ENCODE peak calls at places on chromosomes 6 and 20, in eight cellular contexts. One of them, this sample, is unnamed.

GRCh38 chr6:100464162-100464851 is 414 bp downstream of the SIM1 start:
- DNase-seq in ovary: no peak
- DNase-seq in brain microvascular endothelial cell: no peak
- DNase-seq in CD4-positive, alpha-beta T cell: no peak
- DNase-seq in progenitor cell of endocrine pancreas: no peak
- DNase-seq in thyroid gland: no peak
- DNase-seq in GM06990: no peak
- DNase-seq in AG04450: no peak
- DNase-seq in this sample: no peak

GRCh38 chr6:56816393-56816792 is 138.5 kb upstream of the BEND6 start:
- DNase-seq in ovary: no peak
- DNase-seq in GM06990: no peak
- DNase-seq in AG04450: no peak
- DNase-seq in CD4-positive, alpha-beta T cell: no peak
- DNase-seq in progenitor cell of endocrine pancreas: no peak
- DNase-seq in thyroid gland: no peak
- DNase-seq in brain microvascular endothelial cell: no peak
- DNase-seq in this sample: no peak

GRCh38 chr20:48406462-48407235 is 421.1 kb downstream of the PREX1 start:
- DNase-seq in progenitor cell of endocrine pancreas: no peak
- DNase-seq in CD4-positive, alpha-beta T cell: no peak
- DNase-seq in GM06990: no peak
- DNase-seq in AG04450: no peak
- DNase-seq in thyroid gland: no peak
- DNase-seq in brain microvascular endothelial cell: no peak
- DNase-seq in ovary: no peak
- DNase-seq in this sample: no peak

GRCh38 chr20:56964886-56965285 is 301.6 kb downstream of the BMP7 start:
- DNase-seq in CD4-positive, alpha-beta T cell: no peak
- DNase-seq in GM06990: no peak
- DNase-seq in thyroid gland: no peak
- DNase-seq in progenitor cell of endocrine pancreas: no peak
- DNase-seq in AG04450: no peak
- DNase-seq in ovary: no peak
- DNase-seq in brain microvascular endothelial cell: no peak
- DNase-seq in this sample: no peak

GRCh38 chr20:58614984-58615760 is 35.9 kb upstream of the STX16 start:
- DNase-seq in GM06990: no peak
- DNase-seq in AG04450: no peak
- DNase-seq in thyroid gland: no peak
- DNase-seq in CD4-positive, alpha-beta T cell: no peak
- DNase-seq in progenitor cell of endocrine pancreas: no peak
- DNase-seq in brain microvascular endothelial cell: no peak
- DNase-seq in ovary: no peak
- DNase-seq in this sample: no peak

GRCh38 chr6:14713008-14713452 is 532.8 kb upstream of the JARID2 start:
- DNase-seq in progenitor cell of endocrine pancreas: no peak
- DNase-seq in ovary: peak
- DNase-seq in brain microvascular endothelial cell: peak
- DNase-seq in AG04450: no peak
- DNase-seq in CD4-positive, alpha-beta T cell: no peak
- DNase-seq in GM06990: no peak
- DNase-seq in thyroid gland: no peak
- DNase-seq in this sample: no peak

GRCh38 chr6:53960311-53960710 is 150.9 kb upstream of the MLIP start:
- DNase-seq in thyroid gland: no peak
- DNase-seq in CD4-positive, alpha-beta T cell: no peak
- DNase-seq in ovary: no peak
- DNase-seq in AG04450: peak
- DNase-seq in progenitor cell of endocrine pancreas: no peak
- DNase-seq in brain microvascular endothelial cell: no peak
- DNase-seq in GM06990: no peak
- DNase-seq in this sample: no peak

GRCh38 chr20:48995599-48995998 is 50.5 kb upstream of the CSE1L start:
- DNase-seq in AG04450: no peak
- DNase-seq in brain microvascular endothelial cell: no peak
- DNase-seq in thyroid gland: peak
- DNase-seq in CD4-positive, alpha-beta T cell: no peak
- DNase-seq in GM06990: no peak
- DNase-seq in ovary: no peak
- DNase-seq in progenitor cell of endocrine pancreas: no peak
- DNase-seq in this sample: no peak

GRCh38 chr20:57329608-57330221 is at the start of gene SPO11:
- DNase-seq in ovary: no peak
- DNase-seq in CD4-positive, alpha-beta T cell: no peak
- DNase-seq in progenitor cell of endocrine pancreas: no peak
- DNase-seq in AG04450: no peak
- DNase-seq in thyroid gland: no peak
- DNase-seq in brain microvascular endothelial cell: no peak
- DNase-seq in GM06990: no peak
- DNase-seq in this sample: no peak

GRCh38 chr20:37218431-37218830 is 39.1 kb upstream of the MROH8 start:
- DNase-seq in brain microvascular endothelial cell: no peak
- DNase-seq in GM06990: no peak
- DNase-seq in CD4-positive, alpha-beta T cell: no peak
- DNase-seq in progenitor cell of endocrine pancreas: no peak
- DNase-seq in ovary: no peak
- DNase-seq in thyroid gland: no peak
- DNase-seq in AG04450: no peak
- DNase-seq in this sample: no peak

GRCh38 chr20:17786221-17786718 is 86.5 kb downstream of the BANF2 start:
- DNase-seq in ovary: peak
- DNase-seq in progenitor cell of endocrine pancreas: no peak
- DNase-seq in AG04450: peak
- DNase-seq in GM06990: no peak
- DNase-seq in brain microvascular endothelial cell: peak
- DNase-seq in thyroid gland: no peak
- DNase-seq in CD4-positive, alpha-beta T cell: no peak
- DNase-seq in this sample: no peak

GRCh38 chr6:116419069-116419468 is 42.1 kb upstream of the CALHM6 start:
- DNase-seq in CD4-positive, alpha-beta T cell: no peak
- DNase-seq in brain microvascular endothelial cell: no peak
- DNase-seq in ovary: no peak
- DNase-seq in GM06990: no peak
- DNase-seq in thyroid gland: no peak
- DNase-seq in progenitor cell of endocrine pancreas: no peak
- DNase-seq in AG04450: no peak
- DNase-seq in this sample: no peak

GRCh38 chr6:3984494-3984893 is 94.4 kb downstream of the FAM217A start:
- DNase-seq in brain microvascular endothelial cell: no peak
- DNase-seq in ovary: no peak
- DNase-seq in GM06990: no peak
- DNase-seq in progenitor cell of endocrine pancreas: no peak
- DNase-seq in thyroid gland: no peak
- DNase-seq in CD4-positive, alpha-beta T cell: no peak
- DNase-seq in AG04450: no peak
- DNase-seq in this sample: no peak

GRCh38 chr6:33323623-33323948 is 6.0 kb upstream of the ZBTB22 start:
- DNase-seq in progenitor cell of endocrine pancreas: no peak
- DNase-seq in CD4-positive, alpha-beta T cell: no peak
- DNase-seq in GM06990: no peak
- DNase-seq in thyroid gland: no peak
- DNase-seq in ovary: peak
- DNase-seq in brain microvascular endothelial cell: no peak
- DNase-seq in AG04450: no peak
- DNase-seq in this sample: no peak

GRCh38 chr20:6579824-6580223 is 187.7 kb upstream of the BMP2 start:
- DNase-seq in GM06990: no peak
- DNase-seq in CD4-positive, alpha-beta T cell: no peak
- DNase-seq in thyroid gland: no peak
- DNase-seq in AG04450: no peak
- DNase-seq in ovary: no peak
- DNase-seq in progenitor cell of endocrine pancreas: no peak
- DNase-seq in brain microvascular endothelial cell: no peak
- DNase-seq in this sample: no peak

GRCh38 chr6:551405-551804 is 105.5 kb downstream of the HUS1B start:
- DNase-seq in GM06990: no peak
- DNase-seq in ovary: no peak
- DNase-seq in thyroid gland: no peak
- DNase-seq in AG04450: no peak
- DNase-seq in brain microvascular endothelial cell: peak
- DNase-seq in CD4-positive, alpha-beta T cell: no peak
- DNase-seq in progenitor cell of endocrine pancreas: no peak
- DNase-seq in this sample: no peak
- TF ChIP-seq CTCF in GM06990: peak
- TF ChIP-seq CTCF in ovary: no peak
- TF ChIP-seq CTCF in thyroid gland: no peak
- TF ChIP-seq CTCF in AG04450: peak
- TF ChIP-seq CTCF in brain microvascular endothelial cell: peak
- TF ChIP-seq CTCF in CD4-positive, alpha-beta T cell: peak
- TF ChIP-seq CTCF in progenitor cell of endocrine pancreas: no peak
- TF ChIP-seq CTCF in this sample: no peak

DNA sequence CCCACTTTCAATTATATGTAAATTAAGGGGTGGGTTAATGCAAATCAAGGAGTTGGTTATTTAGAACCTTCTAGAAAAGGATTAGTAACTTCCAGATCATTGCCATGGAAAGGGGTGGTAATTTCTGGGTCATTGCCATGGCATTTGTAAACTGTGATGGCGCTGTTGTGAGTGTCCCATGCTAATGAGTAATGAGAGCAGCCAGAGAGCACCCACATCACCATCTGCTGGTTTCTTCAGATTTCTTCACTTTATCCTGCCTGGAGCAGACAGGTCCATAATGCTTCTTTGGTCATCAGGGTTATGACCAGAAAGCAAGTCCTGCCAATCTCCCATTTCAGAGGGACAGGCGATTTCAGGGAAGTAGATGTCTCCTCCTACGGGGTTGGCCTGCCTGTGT is 311.3 kb upstream of the CNR1 start:
- DNase-seq in AG04450: no peak
- DNase-seq in thyroid gland: no peak
- DNase-seq in CD4-positive, alpha-beta T cell: no peak
- DNase-seq in ovary: no peak
- DNase-seq in GM06990: no peak
- DNase-seq in progenitor cell of endocrine pancreas: no peak
- DNase-seq in brain microvascular endothelial cell: no peak
- DNase-seq in this sample: no peak
- TF ChIP-seq CTCF in AG04450: no peak
- TF ChIP-seq CTCF in thyroid gland: no peak
- TF ChIP-seq CTCF in CD4-positive, alpha-beta T cell: no peak
- TF ChIP-seq CTCF in ovary: no peak
- TF ChIP-seq CTCF in GM06990: no peak
- TF ChIP-seq CTCF in progenitor cell of endocrine pancreas: no peak
- TF ChIP-seq CTCF in brain microvascular endothelial cell: peak
- TF ChIP-seq CTCF in this sample: no peak

GRCh38 chr6:38937839-38938613 is 110.6 kb upstream of the GLP1R start:
- DNase-seq in brain microvascular endothelial cell: no peak
- DNase-seq in progenitor cell of endocrine pancreas: no peak
- DNase-seq in thyroid gland: no peak
- DNase-seq in AG04450: no peak
- DNase-seq in GM06990: no peak
- DNase-seq in CD4-positive, alpha-beta T cell: no peak
- DNase-seq in ovary: no peak
- DNase-seq in this sample: no peak

GRCh38 chr6:38938741-38939140 is 109.8 kb upstream of the GLP1R start:
- DNase-seq in AG04450: no peak
- DNase-seq in brain microvascular endothelial cell: no peak
- DNase-seq in thyroid gland: no peak
- DNase-seq in ovary: no peak
- DNase-seq in GM06990: no peak
- DNase-seq in CD4-positive, alpha-beta T cell: no peak
- DNase-seq in progenitor cell of endocrine pancreas: no peak
- DNase-seq in this sample: no peak

GRCh38 chr6:38944655-38945279 is 103.8 kb upstream of the GLP1R start:
- DNase-seq in GM06990: no peak
- DNase-seq in ovary: no peak
- DNase-seq in CD4-positive, alpha-beta T cell: no peak
- DNase-seq in progenitor cell of endocrine pancreas: no peak
- DNase-seq in AG04450: no peak
- DNase-seq in thyroid gland: no peak
- DNase-seq in brain microvascular endothelial cell: no peak
- DNase-seq in this sample: no peak

GRCh38 chr6:38942442-38942841 is 106.1 kb upstream of the GLP1R start:
- DNase-seq in ovary: no peak
- DNase-seq in AG04450: no peak
- DNase-seq in CD4-positive, alpha-beta T cell: no peak
- DNase-seq in GM06990: no peak
- DNase-seq in thyroid gland: no peak
- DNase-seq in progenitor cell of endocrine pancreas: no peak
- DNase-seq in brain microvascular endothelial cell: no peak
- DNase-seq in this sample: no peak

GRCh38 chr6:38943964-38944363 is 104.6 kb upstream of the GLP1R start:
- DNase-seq in progenitor cell of endocrine pancreas: no peak
- DNase-seq in brain microvascular endothelial cell: no peak
- DNase-seq in AG04450: no peak
- DNase-seq in GM06990: no peak
- DNase-seq in thyroid gland: peak
- DNase-seq in CD4-positive, alpha-beta T cell: no peak
- DNase-seq in ovary: no peak
- DNase-seq in this sample: no peak
- TF ChIP-seq CTCF in progenitor cell of endocrine pancreas: no peak
- TF ChIP-seq CTCF in brain microvascular endothelial cell: peak
- TF ChIP-seq CTCF in AG04450: no peak
- TF ChIP-seq CTCF in GM06990: peak
- TF ChIP-seq CTCF in thyroid gland: no peak
- TF ChIP-seq CTCF in CD4-positive, alpha-beta T cell: no peak
- TF ChIP-seq CTCF in ovary: no peak
- TF ChIP-seq CTCF in this sample: no peak

DNA sequence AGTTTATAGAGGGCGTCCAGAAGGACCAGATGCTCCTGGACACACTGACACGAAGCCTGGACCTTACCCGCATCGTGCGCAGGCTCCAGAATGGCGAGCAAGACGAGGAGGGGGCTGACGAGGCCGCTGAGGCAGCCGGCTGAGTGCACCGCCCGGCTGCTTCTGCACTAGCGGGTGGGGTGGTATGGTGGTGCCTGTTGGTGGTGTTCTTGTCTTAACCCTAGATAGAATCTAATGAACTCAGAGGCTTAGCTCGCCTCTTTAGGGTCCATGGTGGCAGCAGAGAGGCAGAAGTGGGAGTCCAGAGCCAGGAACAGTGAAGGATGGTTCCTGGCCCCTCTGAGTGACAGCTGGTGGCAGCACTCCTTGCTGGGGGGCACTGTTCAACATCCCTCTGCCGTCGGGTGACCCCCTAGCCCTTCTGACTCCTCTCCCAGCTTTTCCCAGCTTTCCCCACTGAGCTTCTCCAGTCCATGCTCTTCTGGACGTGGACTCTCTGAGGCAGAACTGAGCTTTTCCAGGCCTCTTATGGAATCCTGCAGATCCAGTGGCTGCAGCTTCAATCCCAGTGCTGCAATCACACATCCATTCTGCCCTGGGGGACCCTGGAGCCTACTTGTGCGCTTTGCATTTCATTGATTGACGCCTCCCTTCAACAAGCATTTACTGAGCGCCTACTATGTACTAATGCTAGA is 6.2 kb downstream of the GUCA1A start:
- DNase-seq in progenitor cell of endocrine pancreas: no peak
- DNase-seq in AG04450: no peak
- DNase-seq in brain microvascular endothelial cell: no peak
- DNase-seq in thyroid gland: no peak
- DNase-seq in CD4-positive, alpha-beta T cell: no peak
- DNase-seq in ovary: no peak
- DNase-seq in GM06990: no peak
- DNase-seq in this sample: no peak
- TF ChIP-seq CTCF in progenitor cell of endocrine pancreas: no peak
- TF ChIP-seq CTCF in AG04450: no peak
- TF ChIP-seq CTCF in brain microvascular endothelial cell: no peak
- TF ChIP-seq CTCF in thyroid gland: no peak
- TF ChIP-seq CTCF in CD4-positive, alpha-beta T cell: no peak
- TF ChIP-seq CTCF in ovary: no peak
- TF ChIP-seq CTCF in GM06990: no peak
- TF ChIP-seq CTCF in this sample: no peak